ENCODE peak calls at places on chromosomes 1 and 21, in eight cellular contexts. One of them, this sample, is unnamed.

GRCh38 chr1:33297911-33298622 is 22.8 kb downstream of the A3GALT2 start:
- DNase-seq in heart left ventricle: peak; percentile 7
- DNase-seq in PC-9: no peak
- DNase-seq in Peyer's patch: peak; percentile 43
- DNase-seq in CD8-positive, alpha-beta T cell: no peak
- DNase-seq in neural progenitor cell: no peak
- DNase-seq in SK-N-SH: no peak
- DNase-seq in ovary: peak; percentile 21
- DNase-seq in this sample: no peak

GRCh38 chr1:183764981-183765380 is 39.9 kb upstream of the RGL1 start:
- DNase-seq in neural progenitor cell: no peak
- DNase-seq in ovary: no peak
- DNase-seq in SK-N-SH: no peak
- DNase-seq in PC-9: no peak
- DNase-seq in CD8-positive, alpha-beta T cell: no peak
- DNase-seq in heart left ventricle: no peak
- DNase-seq in Peyer's patch: no peak
- DNase-seq in this sample: no peak

GRCh38 chr1:66489146-66489545 is 44.8 kb upstream of the SGIP1 start:
- DNase-seq in SK-N-SH: no peak
- DNase-seq in PC-9: no peak
- DNase-seq in Peyer's patch: no peak
- DNase-seq in CD8-positive, alpha-beta T cell: no peak
- DNase-seq in ovary: no peak
- DNase-seq in heart left ventricle: no peak
- DNase-seq in neural progenitor cell: no peak
- DNase-seq in this sample: no peak

GRCh38 chr1:164739189-164739588 is 180.2 kb downstream of the PBX1 start:
- DNase-seq in neural progenitor cell: no peak
- DNase-seq in Peyer's patch: no peak
- DNase-seq in SK-N-SH: no peak
- DNase-seq in CD8-positive, alpha-beta T cell: no peak
- DNase-seq in ovary: no peak
- DNase-seq in PC-9: no peak
- DNase-seq in heart left ventricle: no peak
- DNase-seq in this sample: no peak

GRCh38 chr21:19553930-19554615 is 1150.5 kb upstream of the TMPRSS15 start:
- DNase-seq in Peyer's patch: no peak
- DNase-seq in heart left ventricle: no peak
- DNase-seq in ovary: no peak
- DNase-seq in SK-N-SH: no peak
- DNase-seq in PC-9: no peak
- DNase-seq in neural progenitor cell: peak; percentile 57
- DNase-seq in CD8-positive, alpha-beta T cell: no peak
- DNase-seq in this sample: no peak

GRCh38 chr1:154329152-154329521 is 3.8 kb downstream of the ATP8B2 start:
- DNase-seq in ovary: no peak
- DNase-seq in Peyer's patch: no peak
- DNase-seq in heart left ventricle: no peak
- DNase-seq in SK-N-SH: peak; percentile 44
- DNase-seq in PC-9: no peak
- DNase-seq in CD8-positive, alpha-beta T cell: no peak
- DNase-seq in neural progenitor cell: peak; percentile 90
- DNase-seq in this sample: no peak

GRCh38 chr1:103371234-103371633 is 154.3 kb upstream of the RNPC3 start:
- DNase-seq in neural progenitor cell: no peak
- DNase-seq in PC-9: no peak
- DNase-seq in SK-N-SH: no peak
- DNase-seq in Peyer's patch: no peak
- DNase-seq in ovary: no peak
- DNase-seq in heart left ventricle: no peak
- DNase-seq in CD8-positive, alpha-beta T cell: no peak
- DNase-seq in this sample: no peak

GRCh38 chr1:202710070-202711025 is at the start of gene SYT2:
- DNase-seq in PC-9: no peak
- DNase-seq in ovary: peak; percentile 87
- DNase-seq in neural progenitor cell: peak; percentile 82
- DNase-seq in SK-N-SH: peak; percentile 88
- DNase-seq in Peyer's patch: no peak
- DNase-seq in CD8-positive, alpha-beta T cell: no peak
- DNase-seq in heart left ventricle: peak; percentile 38
- DNase-seq in this sample: no peak

GRCh38 chr21:39386194-39386593 is 37.3 kb upstream of the HMGN1 start:
- DNase-seq in Peyer's patch: no peak
- DNase-seq in heart left ventricle: peak; percentile 58
- DNase-seq in SK-N-SH: no peak
- DNase-seq in ovary: peak; percentile 65
- DNase-seq in CD8-positive, alpha-beta T cell: no peak
- DNase-seq in neural progenitor cell: no peak
- DNase-seq in PC-9: no peak
- DNase-seq in this sample: no peak

GRCh38 chr1:19395678-19396192 is 83.6 kb downstream of the SLC66A1 start:
- DNase-seq in SK-N-SH: peak; percentile 69
- DNase-seq in PC-9: no peak
- DNase-seq in ovary: no peak
- DNase-seq in neural progenitor cell: peak; percentile 40
- DNase-seq in CD8-positive, alpha-beta T cell: no peak
- DNase-seq in heart left ventricle: no peak
- DNase-seq in Peyer's patch: no peak
- DNase-seq in this sample: peak; percentile 48

GRCh38 chr1:19396280-19396679 is 84.2 kb downstream of the SLC66A1 start:
- DNase-seq in PC-9: no peak
- DNase-seq in Peyer's patch: no peak
- DNase-seq in heart left ventricle: no peak
- DNase-seq in ovary: no peak
- DNase-seq in neural progenitor cell: no peak
- DNase-seq in CD8-positive, alpha-beta T cell: no peak
- DNase-seq in SK-N-SH: no peak
- DNase-seq in this sample: no peak

GRCh38 chr1:19397217-19397945 is 85.3 kb downstream of the SLC66A1 start:
- DNase-seq in heart left ventricle: no peak
- DNase-seq in neural progenitor cell: no peak
- DNase-seq in PC-9: no peak
- DNase-seq in CD8-positive, alpha-beta T cell: no peak
- DNase-seq in SK-N-SH: no peak
- DNase-seq in ovary: no peak
- DNase-seq in Peyer's patch: no peak
- DNase-seq in this sample: no peak

GRCh38 chr1:19400189-19400588 is 85.2 kb downstream of the CAPZB start:
- DNase-seq in SK-N-SH: no peak
- DNase-seq in Peyer's patch: no peak
- DNase-seq in neural progenitor cell: no peak
- DNase-seq in PC-9: no peak
- DNase-seq in CD8-positive, alpha-beta T cell: no peak
- DNase-seq in heart left ventricle: no peak
- DNase-seq in ovary: peak; percentile 57
- DNase-seq in this sample: no peak

DNA sequence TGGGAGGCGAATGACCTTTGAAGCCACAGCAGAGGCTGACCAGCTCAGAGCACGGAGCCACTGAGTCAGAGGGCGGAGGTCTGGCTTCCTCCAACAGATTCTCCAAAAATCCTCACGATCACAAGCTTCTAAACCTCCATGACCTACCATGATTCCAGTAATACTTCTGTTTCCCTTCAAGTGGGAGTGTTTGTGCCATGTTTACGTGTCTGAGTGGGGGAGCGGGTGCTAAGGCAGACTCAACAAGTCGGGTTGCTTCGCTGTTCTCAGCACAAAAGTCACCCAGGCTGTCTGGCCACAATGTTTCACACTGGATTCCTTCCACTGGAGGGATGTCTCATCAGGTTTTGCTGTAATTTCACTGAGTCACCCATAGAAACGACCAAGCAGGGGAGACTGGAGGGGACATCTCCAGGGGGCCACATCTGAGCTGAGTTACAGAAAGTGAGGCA is 86.2 kb downstream of the SLC66A1 start:
- DNase-seq in ovary: peak; percentile 79
- DNase-seq in heart left ventricle: no peak
- DNase-seq in SK-N-SH: no peak
- DNase-seq in PC-9: no peak
- DNase-seq in neural progenitor cell: no peak
- DNase-seq in Peyer's patch: no peak
- DNase-seq in CD8-positive, alpha-beta T cell: no peak
- DNase-seq in this sample: no peak
- TF ChIP-seq CTCF in ovary: no peak
- TF ChIP-seq CTCF in heart left ventricle: peak; percentile 20
- TF ChIP-seq CTCF in SK-N-SH: peak; percentile 58
- TF ChIP-seq CTCF in PC-9: no peak
- TF ChIP-seq CTCF in neural progenitor cell: no peak
- TF ChIP-seq CTCF in Peyer's patch: peak; percentile 49
- TF ChIP-seq CTCF in CD8-positive, alpha-beta T cell: no peak
- TF ChIP-seq CTCF in this sample: peak; percentile 30

GRCh38 chr21:46187814-46188213 is 3.6 kb upstream of the SPATC1L start:
- DNase-seq in CD8-positive, alpha-beta T cell: no peak
- DNase-seq in ovary: no peak
- DNase-seq in heart left ventricle: no peak
- DNase-seq in neural progenitor cell: no peak
- DNase-seq in Peyer's patch: peak; percentile 35
- DNase-seq in SK-N-SH: no peak
- DNase-seq in PC-9: no peak
- DNase-seq in this sample: no peak

GRCh38 chr21:46189959-46190490 is 5.8 kb upstream of the SPATC1L start:
- DNase-seq in Peyer's patch: peak; percentile 29
- DNase-seq in SK-N-SH: no peak
- DNase-seq in heart left ventricle: no peak
- DNase-seq in ovary: no peak
- DNase-seq in PC-9: no peak
- DNase-seq in CD8-positive, alpha-beta T cell: no peak
- DNase-seq in neural progenitor cell: no peak
- DNase-seq in this sample: no peak

GRCh38 chr21:46190491-46191131 is 6.4 kb upstream of the SPATC1L start:
- DNase-seq in SK-N-SH: no peak
- DNase-seq in Peyer's patch: peak; percentile 37
- DNase-seq in CD8-positive, alpha-beta T cell: no peak
- DNase-seq in ovary: no peak
- DNase-seq in PC-9: no peak
- DNase-seq in neural progenitor cell: no peak
- DNase-seq in heart left ventricle: no peak
- DNase-seq in this sample: no peak

GRCh38 chr21:46188226-46189212 is 4.3 kb upstream of the SPATC1L start:
- DNase-seq in Peyer's patch: peak; percentile 48
- DNase-seq in CD8-positive, alpha-beta T cell: no peak
- DNase-seq in ovary: peak; percentile 56
- DNase-seq in PC-9: peak; percentile 72
- DNase-seq in neural progenitor cell: no peak
- DNase-seq in heart left ventricle: peak; percentile 86
- DNase-seq in SK-N-SH: peak; percentile 72
- DNase-seq in this sample: no peak

GRCh38 chr21:46189213-46189958 is 5.1 kb upstream of the SPATC1L start:
- DNase-seq in ovary: no peak
- DNase-seq in CD8-positive, alpha-beta T cell: no peak
- DNase-seq in SK-N-SH: peak; percentile 62
- DNase-seq in PC-9: no peak
- DNase-seq in neural progenitor cell: no peak
- DNase-seq in Peyer's patch: peak; percentile 11
- DNase-seq in heart left ventricle: peak; percentile 44
- DNase-seq in this sample: no peak
- H3K36me3 ChIP-seq in ovary: no peaks in the 10 kb centered on the region
- H3K36me3 ChIP-seq in CD8-positive, alpha-beta T cell: peaks cover 11% of the 10 kb centered on the region
- H3K36me3 ChIP-seq in SK-N-SH: no peaks in the 10 kb centered on the region
- H3K36me3 ChIP-seq in PC-9: no peaks in the 10 kb centered on the region
- H3K36me3 ChIP-seq in neural progenitor cell: no peaks in the 10 kb centered on the region
- H3K36me3 ChIP-seq in Peyer's patch: no peaks in the 10 kb centered on the region
- H3K36me3 ChIP-seq in heart left ventricle: peaks cover 4% of the 10 kb centered on the region
- H3K36me3 ChIP-seq in this sample: peaks cover 34% of the 10 kb centered on the region

DNA sequence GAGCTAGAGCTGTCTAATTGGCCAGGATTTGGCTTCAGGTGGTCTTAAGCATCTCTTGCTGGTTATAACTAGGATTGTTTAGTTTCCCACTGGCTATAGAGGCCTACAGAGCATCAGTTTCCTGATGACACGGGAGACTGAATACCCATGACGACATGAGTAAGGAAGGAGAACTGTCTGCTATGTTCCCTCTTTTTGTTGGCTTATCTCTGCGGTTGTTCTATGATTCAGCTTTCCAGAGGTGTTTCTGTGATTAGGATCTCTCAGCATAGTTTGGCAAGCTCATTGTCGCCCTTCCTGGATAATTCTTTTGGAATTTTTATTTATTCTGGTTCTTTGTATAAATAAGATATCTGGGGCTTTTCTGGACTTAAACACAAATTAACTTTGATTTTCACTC is 163.4 kb downstream of the OLFM3 start:
- DNase-seq in SK-N-SH: no peak
- DNase-seq in CD8-positive, alpha-beta T cell: no peak
- DNase-seq in ovary: no peak
- DNase-seq in Peyer's patch: no peak
- DNase-seq in neural progenitor cell: no peak
- DNase-seq in PC-9: peak; percentile 38
- DNase-seq in heart left ventricle: no peak
- DNase-seq in this sample: no peak
- H3K27ac ChIP-seq in SK-N-SH: no peak overlapping the region
- H3K27ac ChIP-seq in CD8-positive, alpha-beta T cell: no peak overlapping the region
- H3K27ac ChIP-seq in ovary: no peak overlapping the region
- H3K27ac ChIP-seq in Peyer's patch: no peak overlapping the region
- H3K27ac ChIP-seq in neural progenitor cell: no peak overlapping the region
- H3K27ac ChIP-seq in PC-9: no peak overlapping the region
- H3K27ac ChIP-seq in heart left ventricle: no peak overlapping the region
- H3K27ac ChIP-seq in this sample: no peak overlapping the region

GRCh38 chr1:93735722-93736121 is 54.1 kb upstream of the BCAR3 start:
- DNase-seq in Peyer's patch: no peak
- DNase-seq in neural progenitor cell: no peak
- DNase-seq in heart left ventricle: no peak
- DNase-seq in ovary: no peak
- DNase-seq in SK-N-SH: no peak
- DNase-seq in CD8-positive, alpha-beta T cell: no peak
- DNase-seq in PC-9: peak; percentile 57
- DNase-seq in this sample: no peak

GRCh38 chr1:93732514-93732913 is 50.9 kb upstream of the BCAR3 start:
- DNase-seq in SK-N-SH: no peak
- DNase-seq in heart left ventricle: no peak
- DNase-seq in Peyer's patch: no peak
- DNase-seq in neural progenitor cell: peak; percentile 39
- DNase-seq in CD8-positive, alpha-beta T cell: no peak
- DNase-seq in ovary: no peak
- DNase-seq in PC-9: no peak
- DNase-seq in this sample: no peak

GRCh38 chr1:93733340-93733739 is 51.7 kb upstream of the BCAR3 start:
- DNase-seq in PC-9: no peak
- DNase-seq in SK-N-SH: no peak
- DNase-seq in ovary: no peak
- DNase-seq in neural progenitor cell: peak; percentile 78
- DNase-seq in heart left ventricle: no peak
- DNase-seq in CD8-positive, alpha-beta T cell: no peak
- DNase-seq in Peyer's patch: no peak
- DNase-seq in this sample: no peak

GRCh38 chr1:93738075-93738622 is 56.5 kb upstream of the BCAR3 start:
- DNase-seq in ovary: no peak
- DNase-seq in Peyer's patch: no peak
- DNase-seq in SK-N-SH: no peak
- DNase-seq in CD8-positive, alpha-beta T cell: no peak
- DNase-seq in heart left ventricle: no peak
- DNase-seq in PC-9: peak; percentile 98
- DNase-seq in neural progenitor cell: no peak
- DNase-seq in this sample: peak; percentile 95

DNA sequence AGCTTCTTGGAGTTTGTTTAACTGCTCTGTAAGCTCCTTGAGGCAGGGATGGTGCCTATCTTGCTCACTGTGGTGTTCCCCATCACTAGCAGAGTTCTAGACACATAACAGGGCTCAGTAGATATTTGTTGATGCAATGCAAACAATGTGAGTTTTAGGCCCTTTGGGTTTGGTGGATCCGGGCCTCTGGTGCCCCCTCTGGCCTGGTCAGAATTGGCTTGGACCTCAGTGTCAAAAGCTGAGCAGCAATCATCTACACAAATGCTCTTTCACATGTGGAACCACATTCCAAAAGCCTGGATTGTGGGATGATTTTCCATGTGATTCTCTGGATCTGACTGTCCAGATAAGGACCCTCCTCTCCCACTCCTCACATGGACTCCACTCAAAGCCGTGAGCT is 53.4 kb upstream of the BCAR3 start:
- DNase-seq in neural progenitor cell: no peak
- DNase-seq in ovary: no peak
- DNase-seq in PC-9: no peak
- DNase-seq in CD8-positive, alpha-beta T cell: no peak
- DNase-seq in Peyer's patch: no peak
- DNase-seq in heart left ventricle: no peak
- DNase-seq in SK-N-SH: no peak
- DNase-seq in this sample: no peak
- TF ChIP-seq CTCF in neural progenitor cell: peak; percentile 30
- TF ChIP-seq CTCF in ovary: no peak
- TF ChIP-seq CTCF in PC-9: peak; percentile 50
- TF ChIP-seq CTCF in CD8-positive, alpha-beta T cell: no peak
- TF ChIP-seq CTCF in Peyer's patch: no peak
- TF ChIP-seq CTCF in heart left ventricle: peak; percentile 23
- TF ChIP-seq CTCF in SK-N-SH: peak; percentile 43
- TF ChIP-seq CTCF in this sample: peak; percentile 18

This sample was measured in keratinocyte.